ENCODE peak calls at places on chromosomes 3 and 15, in six cellular contexts. V is PC-9, M is IMR-90, L is GM23338, Q is endothelial cell of umbilical vein, A is HCT116. K is an unnamed sample.

GRCh38 chr3:17765819-17766472 is 23.5 kb upstream of the TBC1D5 start:
- DNase-seq in V (no peak), M (no peak), L (no peak), Q (no peak), A (no peak), K (no peak)

GRCh38 chr3:10926441-10926830 is 66.1 kb upstream of the SLC6A1 start:
- DNase-seq in V (no peak), M (no peak), L (no peak), Q (no peak), A (no peak), K (no peak)

GRCh38 chr15:67863442-67863987 is 23.7 kb upstream of the RNU6-1 start:
- DNase-seq in V (peak; percentile 39), M (peak; percentile 71), L (peak; percentile 90), Q (peak; percentile 65), A (peak; percentile 46), K (peak; percentile 72)

GRCh38 chr3:187520027-187520945 is 149.9 kb downstream of the SST start:
- DNase-seq in V (no peak), M (no peak), L (no peak), Q (no peak), A (no peak), K (no peak)

GRCh38 chr3:30578479-30578878 is 27.9 kb upstream of the TGFBR2 start:
- DNase-seq in V (peak; percentile 45), M (peak; percentile 94), L (no peak), Q (no peak), A (no peak), K (peak; percentile 14)

GRCh38 chr3:127408684-127409420 is 121.0 kb upstream of the PRR20G start:
- DNase-seq in V (no peak), M (no peak), L (peak; percentile 59), Q (no peak), A (no peak), K (no peak)

GRCh38 chr3:176562381-176562780 is 634.9 kb downstream of the TBL1XR1 start:
- DNase-seq in V (no peak), M (no peak), L (no peak), Q (no peak), A (no peak), K (no peak)

GRCh38 chr3:134336587-134336986 is 37.7 kb downstream of the AMOTL2 start:
- DNase-seq in V (peak; percentile 69), M (peak; percentile 75), L (no peak), Q (no peak), A (no peak), K (no peak)

GRCh38 chr15:70222632-70223031 is 124.9 kb upstream of the TLE3 start:
- DNase-seq in V (no peak), M (no peak), L (no peak), Q (peak; percentile 8), A (no peak), K (no peak)

GRCh38 chr3:19539488-19540395 is 391.4 kb downstream of the KCNH8 start:
- DNase-seq in V (no peak), M (no peak), L (no peak), Q (no peak), A (no peak), K (peak; percentile 55)
- H2AFZ ChIP-seq in V (no peak overlapping the region), M (no peak overlapping the region), L (no peak overlapping the region), Q (no peak overlapping the region), A (no peak overlapping the region), K (peak overlapping the region; percentile 28)

GRCh38 chr15:100731259-100732156 is 129.1 kb downstream of the ASB7 start:
- DNase-seq in V (no peak), M (peak; percentile 36), L (no peak), Q (no peak), A (no peak), K (no peak)

GRCh38 chr15:100733786-100734185 is 131.4 kb downstream of the ASB7 start:
- DNase-seq in V (no peak), M (peak; percentile 77), L (no peak), Q (no peak), A (no peak), K (no peak)

GRCh38 chr15:100730655-100731240 is 128.4 kb downstream of the ASB7 start:
- DNase-seq in V (no peak), M (no peak), L (no peak), Q (no peak), A (no peak), K (no peak)

GRCh38 chr15:100733088-100733487 is 130.7 kb downstream of the ASB7 start:
- DNase-seq in V (peak; percentile 88), M (peak; percentile 28), L (no peak), Q (no peak), A (no peak), K (no peak)

GRCh38 chr15:100732359-100733055 is 130.1 kb downstream of the ASB7 start:
- DNase-seq in V (peak; percentile 81), M (peak; percentile 24), L (no peak), Q (no peak), A (no peak), K (no peak)
- H2AFZ ChIP-seq in V (peak overlapping the region; percentile 35), M (peak overlapping the region; percentile 78), L (no peak overlapping the region), Q (no peak overlapping the region), A (peak overlapping the region; percentile 70), K (no peak overlapping the region)

DNA sequence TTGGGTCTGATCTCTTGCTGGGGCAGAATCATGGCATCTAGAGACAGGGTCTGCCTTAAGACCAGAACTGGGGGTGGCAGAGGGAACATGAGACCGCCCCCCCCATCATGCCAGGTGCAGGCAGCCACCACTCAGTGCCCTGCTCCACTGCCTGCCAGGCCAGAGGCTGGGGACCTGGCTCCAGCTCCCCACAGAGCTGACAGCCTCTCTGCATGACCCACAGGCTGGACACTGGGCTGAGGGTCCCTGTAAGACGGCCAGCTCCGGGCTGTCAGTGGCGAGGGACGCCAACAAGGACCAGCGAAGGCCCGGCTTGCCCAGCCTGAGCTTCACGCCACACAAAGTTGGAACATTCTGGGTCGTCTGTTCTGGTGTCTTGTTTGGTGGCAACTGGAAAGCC is 145.6 kb downstream of the NSMCE3 start:
- DNase-seq in V (no peak), M (no peak), L (no peak), Q (no peak), A (no peak), K (no peak)
- H2AFZ ChIP-seq in V (no peak overlapping the region), M (no peak overlapping the region), L (no peak overlapping the region), Q (no peak overlapping the region), A (no peak overlapping the region), K (no peak overlapping the region)

GRCh38 chr3:126133606-126134005 is 46.8 kb downstream of the ALDH1L1 start:
- DNase-seq in V (no peak), M (no peak), L (no peak), Q (no peak), A (no peak), K (no peak)

GRCh38 chr3:126134219-126134975 is 46.0 kb downstream of the ALDH1L1 start:
- DNase-seq in V (no peak), M (peak; percentile 36), L (peak; percentile 89), Q (peak; percentile 42), A (peak; percentile 39), K (peak; percentile 55)

GRCh38 chr3:126131881-126132750 is 48.2 kb upstream of the SLC41A3 start:
- DNase-seq in V (no peak), M (no peak), L (no peak), Q (no peak), A (no peak), K (no peak)

GRCh38 chr3:126130981-126131750 is 47.2 kb upstream of the SLC41A3 start:
- DNase-seq in V (no peak), M (no peak), L (no peak), Q (no peak), A (no peak), K (no peak)

GRCh38 chr3:126132751-126133511 is 47.5 kb downstream of the ALDH1L1 start:
- DNase-seq in V (no peak), M (peak; percentile 12), L (peak; percentile 82), Q (no peak), A (no peak), K (peak; percentile 35)
- H2AFZ ChIP-seq in V (no peak overlapping the region), M (no peak overlapping the region), L (peak overlapping the region; percentile 93), Q (no peak overlapping the region), A (no peak overlapping the region), K (peak overlapping the region; percentile 77)

GRCh38 chr3:177615015-177615414 is 417.7 kb upstream of the TBL1XR1 start:
- DNase-seq in V (peak; percentile 96), M (peak; percentile 97), L (no peak), Q (peak; percentile 90), A (no peak), K (no peak)

GRCh38 chr3:177620073-177620472 is 422.8 kb upstream of the TBL1XR1 start:
- DNase-seq in V (no peak), M (no peak), L (no peak), Q (no peak), A (no peak), K (no peak)

GRCh38 chr3:177622982-177623617 is 425.8 kb upstream of the TBL1XR1 start:
- DNase-seq in V (no peak), M (no peak), L (no peak), Q (no peak), A (no peak), K (no peak)

GRCh38 chr3:177622520-177622919 is 425.2 kb upstream of the TBL1XR1 start:
- DNase-seq in V (peak; percentile 39), M (no peak), L (peak; percentile 24), Q (peak; percentile 68), A (no peak), K (no peak)

GRCh38 chr3:177618873-177619771 is 421.8 kb upstream of the TBL1XR1 start:
- DNase-seq in V (peak; percentile 91), M (peak; percentile 72), L (no peak), Q (peak; percentile 71), A (no peak), K (no peak)
- H2AFZ ChIP-seq in V (peak overlapping the region; percentile 33), M (no peak overlapping the region), L (peak overlapping the region; percentile 45), Q (peak overlapping the region; percentile 62), A (no peak overlapping the region), K (no peak overlapping the region)

GRCh38 chr3:160757624-160758106 is 1.6 kb downstream of the PPM1L start:
- DNase-seq in V (no peak), M (no peak), L (peak; percentile 53), Q (no peak), A (no peak), K (no peak)

GRCh38 chr3:160754855-160755747 is 930 bp upstream of the PPM1L start:
- DNase-seq in V (peak; percentile 82), M (peak; percentile 88), L (peak; percentile 87), Q (peak; percentile 95), A (peak; percentile 88), K (peak; percentile 99)

GRCh38 chr3:160758929-160759577 is 3.0 kb downstream of the PPM1L start:
- DNase-seq in V (no peak), M (no peak), L (no peak), Q (no peak), A (no peak), K (no peak)

GRCh38 chr3:160755776-160756304 is at the start of gene PPM1L:
- DNase-seq in V (peak; percentile 47), M (peak; percentile 12), L (peak; percentile 52), Q (peak; percentile 53), A (peak; percentile 7), K (peak; percentile 73)

GRCh38 chr3:160756907-160757623 is 1.0 kb downstream of the PPM1L start:
- DNase-seq in V (no peak), M (no peak), L (peak; percentile 62), Q (peak; percentile 1), A (no peak), K (no peak)
- H2AFZ ChIP-seq in V (no peak overlapping the region), M (peak overlapping the region; percentile 89), L (peak overlapping the region; percentile 69), Q (no peak overlapping the region), A (no peak overlapping the region), K (peak overlapping the region; percentile 95)

GRCh38 chr3:157130881-157131251 is 29.1 kb downstream of the CCNL1 start:
- DNase-seq in V (no peak), M (no peak), L (peak; percentile 53), Q (no peak), A (no peak), K (no peak)
- H2AFZ ChIP-seq in V (peak overlapping the region; percentile 14), M (no peak overlapping the region), L (peak overlapping the region; percentile 61), Q (no peak overlapping the region), A (peak overlapping the region; percentile 24), K (no peak overlapping the region)

GRCh38 chr3:12188328-12188648 is 29.6 kb upstream of the TIMP4 start:
- DNase-seq in V (no peak), M (no peak), L (no peak), Q (no peak), A (no peak), K (no peak)
- H2AFZ ChIP-seq in V (no peak overlapping the region), M (peak overlapping the region; percentile 77), L (no peak overlapping the region), Q (no peak overlapping the region), A (no peak overlapping the region), K (no peak overlapping the region)